ENCODE peak calls at places on chromosomes 7 and 10, in six cellular contexts. N is Peyer's patch; E is CD8-positive, alpha-beta T cell; X is A549; H is MM.1S; I is fibroblast of lung. O is an unnamed sample. For H3K9me3, the result is how much of the 10 kb centered on the place peaks cover.

GRCh38 chr7:19117081-19117869 is at the start of gene TWIST1:
- DNase-seq in N (no peak), E (no peak), X (peak), H (peak), I (peak), O (no peak)

GRCh38 chr10:132158810-132159209 is 27.9 kb upstream of the DPYSL4 start:
- DNase-seq in N (no peak), E (no peak), X (no peak), H (no peak), I (no peak), O (peak)

GRCh38 chr10:105239311-105240215 is 598.5 kb downstream of the SORCS3 start:
- DNase-seq in N (no peak), E (no peak), X (no peak), H (no peak), I (no peak), O (no peak)

GRCh38 chr7:24916463-24917040 is 63.4 kb downstream of the OSBPL3 start:
- DNase-seq in N (no peak), E (no peak), X (no peak), H (no peak), I (no peak), O (no peak)

GRCh38 chr7:2157473-2158279 is 75.1 kb downstream of the MAD1L1 start:
- DNase-seq in N (no peak), E (no peak), X (no peak), H (no peak), I (peak), O (no peak)

GRCh38 chr7:129612112-129613015 is 844 bp downstream of the NRF1 start:
- DNase-seq in N (peak), E (peak), X (peak), H (peak), I (peak), O (peak)

GRCh38 chr7:1744296-1745017 is 74.4 kb downstream of the ELFN1 start:
- DNase-seq in N (no peak), E (no peak), X (no peak), H (no peak), I (no peak), O (no peak)

GRCh38 chr7:14805105-14805719 is 97.3 kb downstream of the DGKB start:
- DNase-seq in N (no peak), E (no peak), X (no peak), H (no peak), I (no peak), O (no peak)

GRCh38 chr10:115831025-115831424 is 442.0 kb downstream of the GFRA1 start:
- DNase-seq in N (no peak), E (no peak), X (no peak), H (no peak), I (no peak), O (no peak)

GRCh38 chr10:29482591-29483421 is 152.0 kb downstream of the SVIL start:
- DNase-seq in N (no peak), E (peak), X (no peak), H (no peak), I (peak), O (no peak)

GRCh38 chr10:60536529-60537114 is 146.9 kb upstream of the ANK3 start:
- DNase-seq in N (no peak), E (no peak), X (no peak), H (no peak), I (peak), O (no peak)

GRCh38 chr7:80508440-80508839 is 3.4 kb downstream of the GNAT3 start:
- DNase-seq in N (no peak), E (no peak), X (no peak), H (no peak), I (peak), O (no peak)

GRCh38 chr7:27143950-27144798 is 693 bp upstream of the HOXA5 start:
- DNase-seq in N (no peak), E (no peak), X (no peak), H (no peak), I (peak), O (no peak)

GRCh38 chr7:55288070-55288824 is 76.9 kb upstream of the LANCL2 start:
- DNase-seq in N (no peak), E (no peak), X (no peak), H (no peak), I (peak), O (no peak)

GRCh38 chr7:120272896-120273475 is at the start of gene KCND2:
- DNase-seq in N (no peak), E (no peak), X (no peak), H (peak), I (peak), O (no peak)

GRCh38 chr10:69344591-69345244 is 66.4 kb downstream of the HK1 start:
- DNase-seq in N (peak), E (peak), X (no peak), H (no peak), I (no peak), O (peak)
- H3K27ac ChIP-seq in N (peak), E (peak), X (no peak), H (no peak), I (no peak), O (peak)

DNA sequence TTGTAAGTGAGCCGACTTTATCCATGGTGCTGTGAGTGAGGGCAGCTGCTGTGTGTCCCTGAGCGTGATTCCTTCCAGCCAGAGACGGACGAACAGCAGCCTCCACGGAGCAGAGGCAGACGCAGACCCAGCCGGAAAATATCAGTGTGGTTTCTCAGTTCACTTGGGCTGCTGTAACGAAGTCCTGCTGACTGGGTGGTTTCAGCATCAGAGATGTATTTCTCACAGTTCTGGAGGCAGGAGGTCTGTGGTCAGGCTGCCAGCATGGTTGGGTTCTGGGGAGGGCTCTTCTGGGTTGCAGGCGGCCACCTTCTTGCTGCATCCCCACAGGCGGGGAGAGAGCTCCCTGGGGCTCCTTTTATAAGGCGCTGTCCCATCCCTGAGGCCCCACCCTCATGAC is 375.6 kb downstream of the GLRX3 start:
- DNase-seq in N (no peak), E (no peak), X (no peak), H (peak), I (no peak), O (no peak)
- H3K9me3 ChIP-seq in N (under half), E (under half), X (under half), H (under half), I (under half), O (under half)

DNA sequence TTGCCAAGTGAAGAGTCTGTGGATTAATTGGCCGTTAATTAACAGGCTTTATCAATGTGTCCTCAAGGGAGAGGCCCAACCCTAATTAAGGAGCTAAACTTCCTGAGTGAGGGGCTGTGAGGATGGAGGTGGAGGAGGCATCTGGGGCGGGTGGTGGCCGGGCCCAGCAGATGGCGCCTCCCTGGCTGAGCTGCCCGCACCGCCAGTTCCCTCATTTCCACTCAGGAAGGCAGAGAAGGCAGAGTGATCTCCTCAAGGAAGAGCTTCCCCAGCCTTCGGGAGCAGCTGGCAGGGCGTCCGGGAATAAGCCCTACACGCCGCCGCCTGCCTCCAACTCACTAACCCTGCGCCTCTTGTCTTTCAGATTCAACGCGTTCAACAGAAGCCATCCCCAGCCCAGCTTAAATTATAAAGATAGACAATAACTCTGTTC is 112.2 kb downstream of the CYTH3 start:
- DNase-seq in N (no peak), E (no peak), X (peak), H (no peak), I (peak), O (no peak)
- TF ChIP-seq CTCF in N (peak), E (no peak), X (peak), H (no peak), I (peak), O (peak)

GRCh38 chr10:79068562-79069324 is at the start of gene ZMIZ1:
- DNase-seq in N (peak), E (peak), X (peak), H (peak), I (peak), O (peak)
- H3K27ac ChIP-seq in N (peak), E (peak), X (peak), H (peak), I (peak), O (peak)

DNA sequence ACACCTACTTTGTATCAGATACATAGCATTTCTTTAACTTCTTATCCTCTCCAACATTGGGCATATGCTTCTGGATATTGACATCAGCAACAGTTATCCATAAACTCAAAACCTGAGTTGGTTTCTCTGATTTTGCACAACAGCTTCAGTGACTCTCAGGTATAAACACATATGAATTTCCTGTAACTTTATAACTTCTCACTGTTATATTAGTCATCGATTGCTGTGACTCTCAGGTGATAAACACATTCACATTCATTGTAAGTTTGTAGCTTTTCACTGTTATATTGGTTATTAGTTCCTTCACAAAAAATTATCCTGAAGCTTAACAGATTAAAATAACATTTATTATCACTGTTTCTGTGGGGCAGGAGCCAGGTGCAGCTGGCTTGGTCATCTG is 57.0 kb downstream of the ASAH2B start:
- DNase-seq in N (no peak), E (no peak), X (no peak), H (no peak), I (no peak), O (no peak)
- H3K9me3 ChIP-seq in N (under half), E (under half), X (under half), H (under half), I (under half), O (under half)

GRCh38 chr10:11706911-11707567 is 35.1 kb upstream of the ECHDC3 start:
- DNase-seq in N (no peak), E (no peak), X (no peak), H (no peak), I (no peak), O (no peak)
- TF ChIP-seq CTCF in N (no peak), E (no peak), X (no peak), H (peak), I (no peak), O (no peak)

GRCh38 chr10:78045237-78045636 is 11.6 kb downstream of the RPS24 start:
- DNase-seq in N (peak), E (no peak), X (no peak), H (peak), I (no peak), O (no peak)
- H3K27ac ChIP-seq in N (peak), E (no peak), X (no peak), H (peak), I (no peak), O (no peak)

DNA sequence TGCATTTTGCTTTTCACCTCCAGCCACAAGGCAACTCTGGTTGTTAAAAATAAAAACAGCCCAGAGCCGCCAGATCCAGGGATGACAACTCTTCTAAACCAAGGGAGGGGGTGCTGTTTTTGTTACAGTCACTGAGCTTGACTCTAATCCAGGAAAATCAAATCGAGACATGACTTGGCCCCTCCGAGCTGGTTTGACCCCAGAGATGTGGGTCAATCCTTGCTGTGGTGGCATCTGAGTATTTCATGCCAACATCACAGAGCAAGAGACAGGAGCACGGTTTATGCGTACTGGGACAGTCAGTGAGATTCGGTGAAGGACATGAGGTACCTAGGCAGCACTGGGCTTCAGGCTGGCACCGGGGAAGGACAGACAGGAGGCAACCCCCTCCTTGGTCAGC is 88.8 kb upstream of the ZMIZ1 start:
- DNase-seq in N (no peak), E (no peak), X (no peak), H (no peak), I (no peak), O (no peak)
- H3K9me3 ChIP-seq in N (under half), E (under half), X (under half), H (under half), I (under half), O (under half)

DNA sequence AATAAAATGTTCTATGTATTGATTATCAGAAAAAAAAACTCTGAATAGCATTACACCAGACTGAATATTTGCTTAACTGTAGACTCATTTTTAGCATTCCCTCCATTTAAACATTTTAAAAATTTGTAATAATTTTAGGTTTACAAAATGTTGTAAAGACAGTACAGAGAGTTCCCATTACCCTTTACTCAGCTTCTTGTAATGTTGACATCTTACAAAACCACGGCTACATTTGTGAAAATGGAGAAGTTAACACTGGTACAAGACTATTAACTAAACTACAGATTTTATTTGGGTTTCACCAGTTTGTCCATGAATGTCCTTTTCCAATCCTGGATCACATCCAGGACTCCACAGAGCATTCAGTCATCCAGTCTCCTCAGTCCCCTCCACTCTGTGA is 130.0 kb upstream of the EEPD1 start:
- DNase-seq in N (no peak), E (no peak), X (no peak), H (no peak), I (no peak), O (no peak)
- TF ChIP-seq CTCF in N (no peak), E (no peak), X (no peak), H (no peak), I (no peak), O (no peak)

GRCh38 chr7:82347808-82348207 is 95.8 kb downstream of the CACNA2D1 start:
- DNase-seq in N (no peak), E (no peak), X (no peak), H (no peak), I (no peak), O (no peak)
- H3K27ac ChIP-seq in N (no peak), E (no peak), X (no peak), H (no peak), I (no peak), O (no peak)